ENCODE peak calls at places on chromosomes 4 and X, in six cellular contexts. I is HCT116, L is mesenchymal stem cell, W is mesendoderm, M is fibroblast of lung, O is NT2/D1. G is an unnamed sample. For H3K4me1, the result is how much of the 10 kb centered on the place peaks cover.

GRCh38 chr4:105116616-105117319 is 29.9 kb upstream of the TET2 start:
- DNase-seq in W (no peak), L (no peak), I (no peak), O (no peak), M (no peak), G (no peak)

GRCh38 chr4:81472249-81473085 is 760 bp upstream of the RASGEF1B start:
- DNase-seq in L (peak), I (no peak), O (no peak), W (peak), M (no peak), G (no peak)

GRCh38 chrX:139738581-139738980 is 30.6 kb upstream of the MCF2 start:
- DNase-seq in W (peak), L (peak), M (peak), O (no peak), I (no peak), G (peak)

GRCh38 chr4:67522851-67523671 is 22.2 kb downstream of the CENPC start:
- DNase-seq in W (no peak), O (no peak), L (peak), M (peak), I (no peak), G (no peak)

GRCh38 chrX:63673896-63674295 is 111.1 kb downstream of the ARHGEF9 start:
- DNase-seq in O (no peak), I (no peak), M (no peak), W (no peak), L (no peak), G (no peak)

GRCh38 chr4:73869130-73870055 is at the start of gene CXCL1:
- DNase-seq in M (peak), O (no peak), W (peak), L (peak), I (no peak), G (peak)

GRCh38 chr4:22389240-22389871 is 126.5 kb downstream of the ADGRA3 start:
- DNase-seq in I (peak), W (peak), M (peak), L (peak), O (peak), G (peak)

GRCh38 chr4:149933883-149934282 is 118.2 kb upstream of the IQCM start:
- DNase-seq in I (no peak), M (peak), O (no peak), L (no peak), W (peak), G (no peak)

GRCh38 chrX:150051096-150051495 is 112.8 kb upstream of the EOLA2 start:
- DNase-seq in W (no peak), M (no peak), I (no peak), L (no peak), O (no peak), G (peak)

GRCh38 chrX:83916525-83916924 is 55.6 kb downstream of the CYLC1 start:
- DNase-seq in O (peak), M (no peak), W (peak), I (no peak), L (peak), G (peak)

GRCh38 chr4:183591301-183591700 is 67.7 kb downstream of the RWDD4 start:
- DNase-seq in W (no peak), M (peak), L (no peak), O (no peak), I (no peak), G (peak)

GRCh38 chr4:6419452-6420028 is 52.9 kb downstream of the PPP2R2C start:
- DNase-seq in L (no peak), W (no peak), M (no peak), I (no peak), O (no peak), G (no peak)

GRCh38 chr4:138235419-138235952 is 6.7 kb downstream of the SLC7A11 start:
- DNase-seq in W (peak), L (peak), M (peak), O (no peak), I (peak), G (peak)

GRCh38 chr4:73139991-73140390 is 70.5 kb upstream of the COX18 start:
- DNase-seq in L (peak), I (no peak), W (no peak), M (peak), O (no peak), G (no peak)

GRCh38 chrX:39335447-39336235 is 534.4 kb downstream of the MID1IP1 start:
- DNase-seq in I (no peak), W (no peak), M (no peak), O (no peak), L (no peak), G (no peak)

GRCh38 chr4:41670530-41670929 is 78.0 kb downstream of the PHOX2B start:
- DNase-seq in O (no peak), I (no peak), M (no peak), L (no peak), W (no peak), G (no peak)

GRCh38 chr4:40856836-40857362 is 107.1 kb downstream of the NSUN7 start:
- DNase-seq in L (peak), W (peak), I (no peak), O (peak), M (peak), G (peak)

GRCh38 chr4:99968330-99968729 is 18.3 kb upstream of the H2AZ1 start:
- DNase-seq in M (peak), I (no peak), W (peak), L (peak), O (no peak), G (peak)

GRCh38 chr4:155434904-155435303 is 58.1 kb upstream of the MAP9 start:
- DNase-seq in W (peak), O (no peak), M (no peak), I (no peak), L (no peak), G (no peak)

GRCh38 chr4:156774422-156774821 is 197.2 kb downstream of the PDGFC start:
- DNase-seq in L (peak), I (no peak), W (no peak), O (no peak), M (peak), G (peak)

GRCh38 chr4:38400946-38401345 is 263.1 kb upstream of the KLF3 start:
- DNase-seq in M (peak), W (no peak), I (no peak), O (no peak), L (no peak), G (no peak)

GRCh38 chr4:105620640-105621323 is 68.4 kb downstream of the ARHGEF38 start:
- DNase-seq in M (peak), O (no peak), I (peak), L (peak), W (no peak), G (peak)

GRCh38 chr4:70703695-70704332 is 15.5 kb downstream of the UTP3 start:
- DNase-seq in M (peak), I (no peak), W (no peak), O (no peak), L (peak), G (peak)

GRCh38 chrX:153514259-153514658 is 3.2 kb upstream of the ATP2B3 start:
- DNase-seq in W (no peak), I (no peak), M (no peak), O (no peak), L (no peak), G (no peak)

GRCh38 chr4:83207497-83208105 is 77.0 kb downstream of the COQ2 start:
- DNase-seq in I (peak), O (no peak), M (peak), W (peak), L (peak), G (peak)

GRCh38 chr4:135354876-135355275 is 1153.3 kb upstream of the PABPC4L start:
- DNase-seq in L (no peak), O (no peak), M (peak), I (no peak), W (no peak), G (no peak)

GRCh38 chr4:5146248-5146647 is 95.0 kb downstream of the STK32B start:
- DNase-seq in L (no peak), I (no peak), M (no peak), O (no peak), W (no peak), G (no peak)

GRCh38 chr4:8696369-8697127 is 104.0 kb downstream of the CPZ start:
- DNase-seq in W (no peak), O (no peak), M (no peak), I (no peak), L (no peak), G (no peak)

GRCh38 chr4:124757121-124757520 is 44.6 kb upstream of the ANKRD50 start:
- DNase-seq in I (no peak), W (no peak), L (no peak), M (peak), O (no peak), G (peak)

DNA sequence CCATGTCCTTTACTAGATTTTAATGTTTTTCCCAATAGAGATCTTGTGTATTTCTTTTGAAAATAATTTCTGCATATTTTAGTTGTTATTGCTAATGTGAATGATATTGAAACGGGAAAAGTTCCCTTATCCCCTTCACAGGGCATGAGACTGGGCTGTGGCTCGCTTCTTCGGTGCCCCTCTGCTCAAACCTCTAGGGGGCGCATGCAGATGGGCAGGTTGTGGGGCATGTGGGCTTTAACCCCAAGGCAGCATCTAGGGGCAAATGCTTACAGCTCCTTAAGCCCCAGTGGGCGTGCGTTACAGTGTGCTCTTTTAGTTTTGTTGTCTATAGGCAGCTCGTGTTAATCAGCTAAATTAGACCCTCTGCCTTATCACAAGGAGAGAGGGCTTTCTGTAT is 194.7 kb downstream of the OPHN1 start:
- DNase-seq in I (no peak), W (peak), O (peak), M (no peak), L (no peak), G (no peak)
- H3K4me1 ChIP-seq in I (under half), W (under half), O (under half), M (under half), L (under half), G (under half)

GRCh38 chrX:49165901-49166881 is 3.6 kb downstream of the MAGIX start:
- DNase-seq in I (peak), O (no peak), W (peak), M (peak), L (peak), G (peak)

GRCh38 chrX:49166914-49167739 is 4.6 kb downstream of the MAGIX start:
- DNase-seq in I (no peak), M (peak), O (no peak), L (peak), W (peak), G (peak)

GRCh38 chrX:49164589-49165360 is 2.2 kb downstream of the MAGIX start:
- DNase-seq in O (no peak), I (no peak), W (no peak), L (no peak), M (no peak), G (no peak)

GRCh38 chrX:49163555-49164419 is 1.2 kb downstream of the MAGIX start:
- DNase-seq in L (peak), M (peak), O (peak), W (peak), I (peak), G (peak)

GRCh38 chrX:49167740-49168108 is 4.0 kb upstream of the PLP2 start:
- DNase-seq in O (no peak), L (no peak), M (no peak), W (no peak), I (no peak), G (no peak)
- H3K9ac ChIP-seq in O (no peak), L (peak), M (no peak), W (no peak), I (peak), G (peak)

GRCh38 chr4:2472187-2472586 is 3.3 kb downstream of the RNF4 start:
- DNase-seq in W (no peak), I (no peak), M (peak), L (peak), O (no peak), G (peak)
- H3K4me1 ChIP-seq in W (under half), I (under half), M (under half), L (under half), O (under half), G (under half)

GRCh38 chr4:26792639-26793038 is 68.0 kb upstream of the STIM2 start:
- DNase-seq in O (no peak), M (no peak), I (no peak), W (no peak), L (no peak), G (no peak)
- H3K9ac ChIP-seq in O (no peak), M (no peak), I (no peak), W (no peak), L (no peak), G (no peak)

DNA sequence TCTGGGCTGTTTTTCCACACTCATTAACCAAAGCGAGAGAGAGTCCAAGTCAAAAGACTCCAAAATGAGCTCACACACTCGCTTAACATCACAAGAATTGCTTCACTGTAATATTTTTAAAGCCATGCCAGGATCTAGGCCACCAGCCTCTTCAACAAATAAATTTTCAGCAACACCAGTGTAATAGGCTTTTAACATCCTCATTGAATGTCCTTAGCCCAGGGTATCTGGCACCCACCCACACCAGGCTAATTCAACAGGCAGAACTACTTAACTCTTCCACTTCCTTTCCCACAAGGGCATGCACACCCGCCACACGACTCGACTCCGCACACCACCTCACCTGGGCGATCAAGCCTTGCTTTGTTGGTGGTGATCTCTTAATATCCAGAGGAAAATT is 34.2 kb downstream of the FAT1 start:
- DNase-seq in O (no peak), L (no peak), I (no peak), M (no peak), W (no peak), G (no peak)
- H3K4me1 ChIP-seq in O (under half), L (under half), I (half or more), M (under half), W (under half), G (under half)

GRCh38 chr4:140049024-140049923 is 104.7 kb downstream of the MAML3 start:
- DNase-seq in L (peak), O (no peak), M (peak), I (no peak), W (peak), G (peak)
- H3K9ac ChIP-seq in L (peak), O (no peak), M (peak), I (no peak), W (peak), G (peak)

DNA sequence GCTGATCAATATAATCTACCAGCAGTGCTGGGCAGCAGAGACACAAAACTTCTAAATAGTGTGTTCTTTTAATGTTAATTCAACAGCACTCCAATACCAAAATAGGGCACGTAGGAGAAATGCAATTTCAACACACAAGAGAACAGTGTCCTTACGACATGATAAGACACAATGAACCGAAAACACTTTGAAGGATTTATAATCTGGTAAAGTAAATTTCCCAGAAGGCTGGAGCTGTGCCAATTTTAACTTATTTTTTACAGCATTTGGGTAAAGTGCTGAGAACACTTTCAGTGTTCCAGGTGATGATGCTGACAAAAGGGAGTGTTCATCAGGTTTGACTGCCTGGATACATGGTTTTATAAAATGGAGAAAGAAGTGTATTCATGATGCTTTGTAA is 76.5 kb downstream of the MAPK10 start:
- DNase-seq in I (no peak), O (no peak), L (no peak), M (no peak), W (no peak), G (no peak)
- H3K4me1 ChIP-seq in I (under half), O (under half), L (under half), M (under half), W (under half), G (under half)

DNA sequence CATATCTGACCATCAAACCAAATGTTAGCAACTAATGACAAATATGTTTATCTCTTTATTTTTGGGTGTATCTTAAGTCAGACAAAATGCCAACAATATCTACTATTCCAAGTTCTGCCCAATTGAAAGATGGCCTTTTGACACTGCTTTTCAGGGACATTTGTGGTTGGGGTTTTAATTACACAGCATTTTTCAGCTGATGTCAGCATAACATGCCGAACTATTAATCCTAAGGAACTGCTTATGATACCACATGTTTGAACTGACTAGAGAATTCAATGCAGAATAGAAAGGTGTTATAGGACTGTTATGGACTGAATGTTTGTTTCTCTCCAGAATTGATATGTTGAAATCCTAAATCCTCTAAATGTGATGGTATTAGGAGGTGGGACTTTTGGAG is 445.1 kb downstream of the TMA16 start:
- DNase-seq in W (no peak), M (no peak), I (no peak), O (no peak), L (no peak), G (no peak)
- H3K9ac ChIP-seq in W (no peak), M (no peak), I (no peak), O (no peak), L (no peak), G (no peak)

GRCh38 chr4:57044996-57045395 is 65.2 kb downstream of the IGFBP7 start:
- DNase-seq in W (no peak), L (peak), O (no peak), I (no peak), M (peak), G (no peak)
- H3K4me1 ChIP-seq in W (under half), L (under half), O (under half), I (under half), M (under half), G (under half)

GRCh38 chrX:49071877-49072711 is 1.7 kb downstream of the PRAF2 start:
- DNase-seq in I (no peak), M (peak), W (peak), L (no peak), O (no peak), G (no peak)
- H3K9ac ChIP-seq in I (no peak), M (peak), W (no peak), L (peak), O (no peak), G (no peak)

G was measured in mammary epithelial cell.